ENCODE peak calls at places on chromosome 20, in ten cellular contexts. C is AG04449, S is cardiac fibroblast, V is upper lobe of right lung, R is esophagus squamous epithelium, D is PC-3, M is fibroblast of mammary gland, U is tibial artery, P is sigmoid colon, A is fibroblast of lung. E is an unnamed sample.

GRCh38 chr20:25859649-25860530 is 163.2 kb upstream of the ZNF337 start:
- DNase-seq in R (no peak), C (no peak), U (peak), P (peak), M (peak), D (peak), V (peak), A (peak), S (peak), E (peak)

GRCh38 chr20:32080783-32081182 is 28.7 kb upstream of the TM9SF4 start:
- DNase-seq in U (no peak), V (no peak), R (no peak), C (no peak), M (no peak), S (no peak), P (no peak), D (no peak), A (no peak), E (no peak)

GRCh38 chr20:41344938-41345728 is 4.5 kb downstream of the LPIN3 start:
- DNase-seq in P (peak), R (no peak), M (no peak), U (no peak), S (no peak), D (no peak), C (no peak), V (no peak), A (no peak), E (peak)

GRCh38 chr20:47464380-47465101 is 37.1 kb upstream of the NCOA3 start:
- DNase-seq in P (peak), R (no peak), S (peak), A (peak), C (peak), M (peak), D (peak), U (peak), V (no peak), E (peak)

GRCh38 chr20:57429579-57430202 is 38.5 kb downstream of the RBM38 start:
- DNase-seq in V (no peak), D (peak), M (peak), A (peak), P (no peak), R (no peak), U (no peak), S (peak), C (no peak), E (peak)

GRCh38 chr20:6663104-6663503 is 104.4 kb upstream of the BMP2 start:
- DNase-seq in S (no peak), R (no peak), C (no peak), M (no peak), U (no peak), A (no peak), D (no peak), P (no peak), V (no peak), E (no peak)

GRCh38 chr20:32580970-32581838 is 3.9 kb downstream of the NOL4L start:
- DNase-seq in S (no peak), M (no peak), C (no peak), R (no peak), U (no peak), V (no peak), D (no peak), A (no peak), P (no peak), E (no peak)

GRCh38 chr20:35120012-35120701 is 27.0 kb downstream of the EDEM2 start:
- DNase-seq in R (no peak), P (no peak), V (no peak), C (peak), A (peak), U (peak), D (no peak), S (peak), M (peak), E (no peak)

GRCh38 chr20:49570161-49570827 is 2.4 kb upstream of the PTGIS start:
- DNase-seq in R (no peak), A (no peak), D (no peak), P (peak), V (no peak), C (no peak), U (no peak), M (no peak), S (no peak), E (no peak)

GRCh38 chr20:62768815-62769287 is 27.4 kb upstream of the MRGBP start:
- DNase-seq in P (no peak), V (no peak), C (no peak), D (no peak), A (peak), M (no peak), U (no peak), S (no peak), R (no peak), E (no peak)

GRCh38 chr20:5080384-5080877 is 39.3 kb downstream of the PCNA start:
- DNase-seq in U (peak), D (no peak), R (no peak), V (peak), S (peak), C (no peak), P (peak), M (peak), A (peak), E (no peak)

GRCh38 chr20:62508641-62509051 is 32.9 kb upstream of the GATA5 start:
- DNase-seq in M (no peak), V (no peak), D (no peak), R (no peak), P (no peak), C (no peak), S (no peak), A (no peak), U (no peak), E (no peak)

GRCh38 chr20:1874534-1875168 is 20.6 kb upstream of the SIRPA start:
- DNase-seq in M (no peak), V (peak), C (no peak), P (no peak), D (no peak), R (no peak), S (peak), U (peak), A (peak), E (no peak)

GRCh38 chr20:36802326-36803223 is 29.0 kb upstream of the DSN1 start:
- DNase-seq in R (no peak), S (peak), U (no peak), P (no peak), V (no peak), A (peak), C (peak), M (peak), D (peak), E (peak)

GRCh38 chr20:10558635-10559187 is 115.1 kb downstream of the JAG1 start:
- DNase-seq in M (peak), A (peak), S (peak), V (no peak), D (peak), U (no peak), P (no peak), C (peak), R (no peak), E (peak)

GRCh38 chr20:48131581-48131980 is 346.3 kb upstream of the SULF2 start:
- DNase-seq in A (peak), R (no peak), S (no peak), P (peak), M (peak), C (peak), D (no peak), V (no peak), U (no peak), E (no peak)

GRCh38 chr20:64182146-64182865 is 18.1 kb downstream of the MYT1 start:
- DNase-seq in R (no peak), V (no peak), C (no peak), M (no peak), P (no peak), S (no peak), A (no peak), D (no peak), U (no peak), E (no peak)

GRCh38 chr20:43804781-43805180 is 78.0 kb upstream of the GTSF1L start:
- DNase-seq in P (no peak), U (no peak), S (no peak), M (no peak), R (no peak), A (no peak), V (no peak), D (no peak), C (no peak), E (no peak)

GRCh38 chr20:33770005-33770404 is 38.2 kb downstream of the ZNF341 start:
- DNase-seq in S (no peak), D (no peak), P (no peak), U (no peak), A (no peak), R (no peak), M (no peak), C (no peak), V (no peak), E (no peak)

GRCh38 chr20:10313215-10313614 is 94.6 kb downstream of the SNAP25 start:
- DNase-seq in D (no peak), C (no peak), P (no peak), A (peak), S (no peak), V (no peak), U (peak), M (peak), R (no peak), E (no peak)

GRCh38 chr20:9628166-9628565 is 113.8 kb downstream of the LAMP5 start:
- DNase-seq in R (no peak), U (no peak), M (peak), A (no peak), V (no peak), P (no peak), D (peak), S (peak), C (no peak), E (no peak)

GRCh38 chr20:21395666-21396044 is 1.7 kb downstream of the NKX2-4 start:
- DNase-seq in R (no peak), A (peak), M (no peak), C (no peak), S (no peak), D (no peak), P (no peak), U (no peak), V (peak), E (no peak)

GRCh38 chr20:25308083-25308491 is 60.2 kb downstream of the PYGB start:
- DNase-seq in S (no peak), R (no peak), V (peak), M (no peak), U (no peak), D (no peak), A (no peak), C (no peak), P (peak), E (no peak)

GRCh38 chr20:60268502-60268901 is 310.3 kb downstream of the CDH26 start:
- DNase-seq in C (no peak), A (no peak), M (peak), P (no peak), U (no peak), R (no peak), D (no peak), V (no peak), S (no peak), E (no peak)

GRCh38 chr20:25418779-25419178 is 11.3 kb downstream of the GINS1 start:
- DNase-seq in U (no peak), C (no peak), D (peak), R (no peak), M (peak), A (peak), V (no peak), S (peak), P (no peak), E (peak)

GRCh38 chr20:51022803-51023616 is at the start of gene KCNG1:
- DNase-seq in P (peak), V (peak), U (no peak), D (peak), R (no peak), M (peak), A (peak), C (no peak), S (peak), E (peak)

GRCh38 chr20:17066955-17067354 is 159.9 kb upstream of the PCSK2 start:
- DNase-seq in A (no peak), P (no peak), C (no peak), D (no peak), M (no peak), S (no peak), U (no peak), R (no peak), V (no peak), E (no peak)

GRCh38 chr20:49375170-49375569 is 97.3 kb upstream of the ZNFX1 start:
- DNase-seq in A (no peak), M (no peak), C (no peak), U (no peak), D (no peak), S (no peak), R (no peak), P (no peak), V (no peak), E (no peak)

DNA sequence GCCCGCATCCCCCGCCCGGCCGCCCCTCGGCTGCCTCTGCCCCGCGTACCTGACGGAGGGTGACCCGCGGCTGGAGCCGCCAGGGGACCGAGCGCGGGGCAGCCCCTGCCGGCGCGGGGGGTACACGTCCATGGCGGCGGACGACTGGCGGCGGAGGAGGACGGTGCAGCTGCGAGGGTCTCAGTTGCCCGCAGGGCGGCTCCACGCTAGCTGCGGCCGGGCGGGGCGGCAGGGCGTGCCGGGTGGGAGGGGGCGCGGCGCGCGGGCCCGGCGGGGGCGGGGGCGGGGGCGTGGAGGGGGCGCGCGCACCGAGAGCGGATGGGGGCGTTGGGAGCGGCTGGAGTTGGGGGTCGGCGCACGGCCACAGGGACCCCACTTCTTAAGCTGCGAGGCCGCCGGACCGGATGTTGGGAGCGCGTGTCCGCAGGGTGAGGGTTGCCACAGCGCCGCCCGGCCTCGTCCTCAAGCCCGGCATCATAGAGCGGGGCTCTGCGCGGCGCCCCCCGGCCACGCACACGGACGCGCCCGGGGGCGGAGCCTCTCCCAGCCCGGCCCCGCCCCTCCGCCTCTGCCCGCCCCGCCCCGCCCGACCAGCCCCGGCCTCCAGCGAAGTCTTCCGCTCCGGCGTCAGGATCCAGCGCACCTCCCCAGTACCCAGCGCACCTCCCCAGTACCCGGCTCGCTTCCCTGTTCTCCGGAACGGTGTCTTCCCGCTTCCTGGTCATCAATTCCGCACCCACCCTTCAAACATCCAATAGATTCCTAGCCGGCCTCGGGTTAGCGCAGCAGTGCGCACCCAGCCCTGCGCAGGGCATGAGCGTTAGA is at the start of gene DNAAF9:
- DNase-seq in V (peak), S (peak), R (no peak), U (peak), C (no peak), A (peak), D (peak), M (peak), P (peak), E (peak)
- TF ChIP-seq CTCF in V (peak), S (peak), R (peak), U (no peak), C (peak), A (peak), D (no peak), M (peak), P (no peak), E (no peak)

DNA sequence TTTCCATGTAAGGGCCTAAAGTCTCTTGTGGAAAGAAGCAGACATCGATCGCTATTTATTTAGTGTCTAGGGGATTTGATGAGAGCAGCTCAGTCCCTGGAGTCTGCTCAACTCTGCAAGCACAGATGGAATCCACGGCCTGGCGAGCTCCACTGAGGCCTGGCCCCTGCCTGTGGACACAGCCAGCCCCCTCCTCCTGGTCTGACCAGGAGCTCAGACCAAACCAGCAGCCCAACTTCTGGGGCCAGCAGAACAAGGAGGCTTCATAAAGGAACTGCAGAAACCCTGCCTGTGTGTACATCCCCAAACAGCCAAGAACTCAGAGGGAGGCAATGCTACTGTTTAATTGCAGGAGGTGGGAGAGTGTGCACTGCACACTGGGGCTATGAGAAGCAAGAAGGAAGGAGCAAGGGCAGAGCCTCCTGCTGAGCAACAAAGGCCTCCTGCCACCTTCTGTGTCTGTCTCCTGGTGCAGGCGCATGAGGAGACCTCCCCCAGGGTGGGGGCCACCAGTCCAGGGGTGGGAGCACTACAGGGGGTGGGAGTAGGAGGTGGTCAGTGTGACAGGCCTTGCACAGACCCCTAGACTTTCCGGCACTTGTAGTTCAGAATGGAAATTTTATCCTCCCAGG is 3.8 kb downstream of the CST5 start:
- DNase-seq in C (no peak), S (no peak), A (no peak), P (no peak), V (no peak), U (no peak), R (no peak), D (no peak), M (no peak), E (no peak)
- H3K4me3 ChIP-seq in C (no peak), S (no peak), A (no peak), P (no peak), V (no peak), U (no peak), R (no peak), D (no peak), M (no peak), E (no peak)

GRCh38 chr20:55153321-55153720 is 677.9 kb downstream of the DOK5 start:
- DNase-seq in C (no peak), D (no peak), M (peak), U (no peak), V (no peak), S (no peak), P (no peak), R (no peak), A (peak), E (peak)
- TF ChIP-seq CTCF in C (no peak), D (no peak), M (no peak), U (no peak), V (no peak), S (no peak), P (no peak), R (no peak), A (no peak), E (no peak)

GRCh38 chr20:46113071-46113470 is 5.0 kb upstream of the CD40 start:
- DNase-seq in P (no peak), U (no peak), V (no peak), D (peak), M (no peak), C (no peak), A (no peak), R (no peak), S (no peak), E (no peak)
- H3K4me3 ChIP-seq in P (no peak), U (no peak), V (no peak), D (no peak), M (no peak), C (no peak), A (no peak), R (no peak), S (no peak), E (no peak)

DNA sequence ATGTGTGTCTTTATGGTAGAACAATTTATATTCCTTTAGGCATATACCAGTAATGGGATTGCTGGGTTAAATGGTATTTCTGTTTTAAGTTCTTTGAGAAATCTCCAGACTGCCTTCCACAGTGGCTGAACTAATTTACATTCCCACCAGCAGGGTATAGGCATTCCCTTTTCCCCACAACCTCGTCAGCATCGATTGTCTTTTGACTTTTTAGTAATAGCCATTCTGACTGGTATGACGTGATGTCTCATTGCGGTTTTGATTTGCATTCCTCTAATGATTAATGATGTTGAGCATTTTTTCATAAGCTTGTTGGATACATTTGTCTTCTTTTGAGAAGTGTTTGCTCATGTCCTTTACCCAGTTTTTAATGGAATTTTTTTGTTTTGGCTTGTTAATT is 5.3 kb upstream of the TASP1 start:
- DNase-seq in M (peak), P (no peak), C (no peak), U (no peak), D (no peak), R (no peak), S (peak), A (peak), V (no peak), E (peak)
- TF ChIP-seq CTCF in M (no peak), P (no peak), C (no peak), U (no peak), D (no peak), R (no peak), S (no peak), A (peak), V (no peak), E (no peak)

E was measured in epithelial cell of esophagus.